ENCODE peak calls at places on chromosomes 13 and 19, in nine cellular contexts. N is GM12865; R is GM06990; C is dorsolateral prefrontal cortex; K is activated CD8-positive, alpha-beta memory T cell treated with anti-CD3 and anti-CD28 coated beads, Interleukin-2, amount 50 U/mL, for 4 hours; M is activated CD4-positive, CD25-positive, alpha-beta regulatory T cell treated with anti-CD3 and anti-CD28 coated beads, Interleukin-2, amount 50 U/mL, for 72 hours; U is T-helper 2 cell; O is A549; T is prostate gland. W is an unnamed sample.
A peak's percentile ranks its signal among the peaks of the same experiment; 100 is the strongest.

GRCh38 chr13:87089391-87089790 is 581.8 kb upstream of the SLITRK5 start:
- DNase-seq in O (no peak), N (no peak), U (no peak), M (no peak), K (no peak), R (no peak), T (no peak), C (no peak), W (no peak)

GRCh38 chr19:49744946-49745381 is 18.1 kb downstream of the TSKS start:
- DNase-seq in T (no peak), U (no peak), N (no peak), R (no peak), O (peak; percentile 52), C (no peak), K (no peak), M (no peak), W (peak; percentile 75)

GRCh38 chr19:305240-306150 is 14.3 kb upstream of the PLPP2 start:
- DNase-seq in M (no peak), O (no peak), T (no peak), R (no peak), N (no peak), K (no peak), U (no peak), C (peak; percentile 16), W (no peak)

GRCh38 chr19:1474011-1474764 is 4.8 kb downstream of the C19orf25 start:
- DNase-seq in M (no peak), N (no peak), K (no peak), R (no peak), T (no peak), C (no peak), O (no peak), U (no peak), W (peak; percentile 11)

GRCh38 chr13:75541287-75541686 is 3.6 kb upstream of the COMMD6 start:
- DNase-seq in M (no peak), K (no peak), U (no peak), N (peak; percentile 11), O (no peak), T (no peak), R (no peak), C (no peak), W (no peak)

GRCh38 chr19:28334419-28334818 is 878.5 kb downstream of the UQCRFS1 start:
- DNase-seq in M (no peak), K (no peak), U (no peak), O (no peak), T (no peak), C (no peak), R (no peak), N (no peak), W (no peak)

GRCh38 chr13:109333893-109334651 is 452.3 kb downstream of the IRS2 start:
- DNase-seq in T (no peak), C (no peak), K (no peak), M (no peak), R (no peak), N (no peak), U (no peak), O (no peak), W (no peak)

GRCh38 chr19:4075373-4075772 is 8.7 kb upstream of the ZBTB7A start:
- DNase-seq in R (no peak), O (no peak), T (no peak), N (no peak), M (no peak), K (no peak), C (no peak), U (no peak), W (no peak)

GRCh38 chr19:36962346-36962745 is 46.2 kb downstream of the ZNF568 start:
- DNase-seq in O (no peak), K (no peak), T (no peak), R (no peak), N (no peak), C (no peak), M (no peak), U (no peak), W (no peak)

GRCh38 chr13:76808927-76809326 is 77.3 kb downstream of the KCTD12 start:
- DNase-seq in N (no peak), K (no peak), O (no peak), M (no peak), C (no peak), R (no peak), U (no peak), T (no peak), W (no peak)

GRCh38 chr19:48637948-48638830 is 1.0 kb upstream of the DBP start:
- DNase-seq in K (peak; percentile 73), T (peak; percentile 88), U (peak; percentile 83), M (peak; percentile 69), R (peak; percentile 90), C (peak; percentile 87), N (peak; percentile 97), O (peak; percentile 98), W (peak; percentile 85)

GRCh38 chr19:38614289-38614688 is 3.5 kb downstream of the MAP4K1 start:
- DNase-seq in U (no peak), T (no peak), N (no peak), R (no peak), C (no peak), O (no peak), K (no peak), M (no peak), W (no peak)

GRCh38 chr19:54254195-54254906 is 2.7 kb downstream of the LILRB5 start:
- DNase-seq in T (no peak), U (no peak), K (no peak), O (no peak), M (no peak), C (no peak), N (no peak), R (no peak), W (no peak)

GRCh38 chr19:8552810-8553209 is 24.4 kb downstream of the MYO1F start:
- DNase-seq in T (no peak), M (no peak), U (no peak), N (peak; percentile 37), R (no peak), K (no peak), C (no peak), O (peak; percentile 65), W (peak; percentile 52)

W was measured in WTC11.